ENCODE peak calls at places on chromosomes 7 and 10, in seven cellular contexts. P is GM23338, S is tibial nerve, Q is uterus, U is hepatocyte, V is psoas muscle, B is neural progenitor cell. I is an unnamed sample.
A peak's percentile ranks its signal among the peaks of the same experiment; 100 is the strongest.

GRCh38 chr10:123945506-123945905 is 53.9 kb upstream of the CPXM2 start:
- DNase-seq in P (peak; percentile 64), S (no peak), Q (no peak), U (peak; percentile 37), V (no peak), B (no peak), I (no peak)

GRCh38 chr10:69186524-69186923 is 6.5 kb downstream of the SUPV3L1 start:
- DNase-seq in P (no peak), S (no peak), Q (no peak), U (no peak), V (no peak), B (no peak), I (no peak)

GRCh38 chr10:90308223-90308622 is 549.6 kb downstream of the HTR7 start:
- DNase-seq in P (no peak), S (no peak), Q (no peak), U (no peak), V (no peak), B (no peak), I (no peak)

GRCh38 chr7:22542669-22543068 is 42.7 kb upstream of the STEAP1B start:
- DNase-seq in P (no peak), S (no peak), Q (no peak), U (no peak), V (no peak), B (no peak), I (no peak)

GRCh38 chr7:36747251-36747968 is 23.1 kb upstream of the AOAH start:
- DNase-seq in P (no peak), S (no peak), Q (no peak), U (peak; percentile 51), V (no peak), B (no peak), I (no peak)

GRCh38 chr10:71204746-71205145 is 7.6 kb upstream of the UNC5B start:
- DNase-seq in P (no peak), S (no peak), Q (no peak), U (no peak), V (no peak), B (no peak), I (no peak)

GRCh38 chr10:45444976-45445898 is 71.2 kb downstream of the ALOX5 start:
- DNase-seq in P (no peak), S (no peak), Q (no peak), U (no peak), V (peak; percentile 82), B (no peak), I (peak; percentile 70)

GRCh38 chr10:97204826-97205679 is 19.3 kb upstream of the SLIT1 start:
- DNase-seq in P (no peak), S (no peak), Q (no peak), U (no peak), V (no peak), B (no peak), I (no peak)

GRCh38 chr10:23158370-23158769 is 33.7 kb upstream of the PTF1A start:
- DNase-seq in P (peak; percentile 88), S (peak; percentile 47), Q (no peak), U (peak; percentile 80), V (no peak), B (peak; percentile 85), I (peak; percentile 86)

GRCh38 chr10:49594594-49594993 is 15.5 kb upstream of the SLC18A3 start:
- DNase-seq in P (peak; percentile 86), S (peak; percentile 52), Q (peak; percentile 28), U (peak; percentile 79), V (no peak), B (peak; percentile 77), I (peak; percentile 89)

GRCh38 chr7:10121641-10122040 is 852.0 kb upstream of the PHF14 start:
- DNase-seq in P (peak; percentile 2), S (no peak), Q (no peak), U (no peak), V (no peak), B (peak; percentile 35), I (no peak)
- H3K4me3 ChIP-seq in P (no peak overlapping the region), S (no peak overlapping the region), Q (no peak overlapping the region), U (no peak overlapping the region), V (no peak overlapping the region), B (no peak overlapping the region), I (no peak overlapping the region)

DNA sequence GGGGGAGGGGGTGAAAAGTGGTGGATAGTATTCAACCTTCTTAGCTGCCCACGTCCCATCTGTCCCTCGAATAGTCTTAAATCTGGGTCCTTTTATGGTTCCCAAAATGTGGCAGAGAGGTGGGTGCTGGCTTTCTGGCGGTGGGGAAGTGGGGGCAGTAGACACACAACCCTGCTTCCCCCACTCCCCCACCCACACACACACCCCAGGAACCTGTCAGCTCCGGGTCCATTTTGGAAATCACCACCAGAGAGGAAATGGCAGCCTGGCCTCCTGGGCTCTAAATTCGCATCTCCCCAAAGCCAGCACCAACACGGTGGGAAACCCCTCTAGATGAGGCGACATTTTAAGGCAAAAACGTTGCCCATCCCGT is 827 bp downstream of the TMEM130 start:
- DNase-seq in P (peak; percentile 31), S (no peak), Q (no peak), U (no peak), V (peak; percentile 23), B (no peak), I (no peak)
- H3K27me3 ChIP-seq in P (peaks cover 30% of the 10 kb centered on the region), S (no peaks in the 10 kb centered on the region), Q (no peaks in the 10 kb centered on the region), U (peaks cover 37% of the 10 kb centered on the region), V (no peaks in the 10 kb centered on the region), B (peaks cover 44% of the 10 kb centered on the region), I (peaks cover 34% of the 10 kb centered on the region)

GRCh38 chr7:30048582-30048981 is 20.4 kb downstream of the PLEKHA8 start:
- DNase-seq in P (no peak), S (no peak), Q (no peak), U (no peak), V (no peak), B (no peak), I (no peak)
- H3K36me3 ChIP-seq in P (peaks cover 29% of the 10 kb centered on the region), S (peaks cover 77% of the 10 kb centered on the region), Q (no peaks in the 10 kb centered on the region), U (peaks cover 4% of the 10 kb centered on the region), V (peaks cover 83% of the 10 kb centered on the region), B (peaks cover 23% of the 10 kb centered on the region), I (peaks cover 19% of the 10 kb centered on the region)

GRCh38 chr7:27173412-27174076 is 576 bp downstream of the HOXA10 start:
- DNase-seq in P (peak; percentile 48), S (no peak), Q (peak; percentile 28), U (no peak), V (peak; percentile 81), B (no peak), I (peak; percentile 81)
- H3K4me3 ChIP-seq in P (peak overlapping the region; percentile 43), S (peak overlapping the region; percentile 72), Q (peak overlapping the region; percentile 58), U (peak overlapping the region; percentile 61), V (peak overlapping the region; percentile 79), B (no peak overlapping the region), I (no peak overlapping the region)

DNA sequence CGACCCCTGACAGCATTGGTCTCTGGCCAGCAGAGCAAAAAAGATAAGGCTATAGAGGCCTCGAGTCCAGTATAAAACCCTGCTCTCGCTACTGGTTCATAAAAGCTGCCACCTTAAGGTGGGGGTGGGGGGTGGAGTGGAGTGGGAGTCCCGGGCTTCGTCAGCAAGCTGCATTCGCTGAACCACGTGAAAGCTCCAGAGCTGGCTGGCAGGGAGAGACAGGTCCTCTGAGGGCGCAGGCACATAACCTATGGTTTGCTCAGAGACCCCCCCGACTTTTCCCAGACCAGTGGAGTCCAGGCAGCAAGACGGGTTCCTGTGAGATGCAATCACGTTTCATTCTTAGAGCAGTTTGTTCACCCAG is 1.4 kb downstream of the KAZALD1 start:
- DNase-seq in P (no peak), S (no peak), Q (no peak), U (no peak), V (no peak), B (no peak), I (no peak)
- H3K27me3 ChIP-seq in P (peaks cover 69% of the 10 kb centered on the region), S (no peaks in the 10 kb centered on the region), Q (no peaks in the 10 kb centered on the region), U (no peaks in the 10 kb centered on the region), V (no peaks in the 10 kb centered on the region), B (peaks cover 71% of the 10 kb centered on the region), I (peaks cover 62% of the 10 kb centered on the region)

DNA sequence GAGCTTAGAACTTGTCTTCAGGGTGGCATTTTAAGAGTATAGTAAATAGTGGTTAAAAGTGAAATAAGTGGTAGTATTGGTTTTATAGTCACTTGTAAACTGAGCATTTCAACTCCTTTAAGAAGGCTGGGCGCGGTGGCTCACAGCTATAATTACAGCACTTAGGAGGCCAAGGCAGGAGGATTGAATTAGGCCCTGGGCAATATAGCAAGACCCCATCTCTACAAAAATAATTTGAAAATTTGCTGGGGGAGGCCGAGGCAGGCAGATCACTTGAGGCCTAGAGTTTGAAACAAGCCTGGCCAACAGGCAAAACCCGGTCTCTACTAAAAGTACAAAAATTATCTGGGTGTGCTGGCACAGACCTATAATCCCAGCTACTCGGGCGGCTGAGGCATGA is 64.4 kb upstream of the BAMBI start:
- DNase-seq in P (no peak), S (no peak), Q (no peak), U (no peak), V (no peak), B (no peak), I (no peak)
- H3K36me3 ChIP-seq in P (peaks cover 76% of the 10 kb centered on the region), S (peaks cover 97% of the 10 kb centered on the region), Q (no peaks in the 10 kb centered on the region), U (peaks cover 12% of the 10 kb centered on the region), V (peaks cover 98% of the 10 kb centered on the region), B (peaks cover 70% of the 10 kb centered on the region), I (peaks cover 46% of the 10 kb centered on the region)

DNA sequence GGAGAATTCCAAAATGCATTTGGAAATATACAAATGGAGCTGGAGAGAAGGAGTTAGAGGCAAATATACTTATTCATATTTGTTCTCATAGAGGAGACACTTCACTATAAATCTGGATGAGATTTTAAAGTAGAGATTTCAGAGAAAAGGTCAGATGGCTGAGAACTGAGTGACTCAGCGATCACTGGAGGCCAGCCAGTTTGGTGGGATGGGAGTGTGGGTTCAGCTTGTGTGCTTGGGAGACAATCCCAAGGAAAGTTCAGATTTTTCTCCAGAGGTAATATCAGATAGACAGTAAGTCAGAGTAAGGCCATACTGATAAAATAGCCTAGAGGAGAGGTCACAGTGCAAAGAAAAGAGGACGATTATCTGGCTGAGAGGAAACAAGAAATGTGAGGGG is 66.9 kb downstream of the MDFIC start:
- DNase-seq in P (no peak), S (peak; percentile 45), Q (peak; percentile 71), U (no peak), V (peak; percentile 64), B (no peak), I (no peak)
- H3K4me3 ChIP-seq in P (no peak overlapping the region), S (no peak overlapping the region), Q (no peak overlapping the region), U (no peak overlapping the region), V (no peak overlapping the region), B (no peak overlapping the region), I (no peak overlapping the region)

GRCh38 chr7:141397236-141398163 is 153.7 kb upstream of the AGK start:
- DNase-seq in P (no peak), S (no peak), Q (no peak), U (no peak), V (no peak), B (no peak), I (no peak)
- H3K27me3 ChIP-seq in P (no peaks in the 10 kb centered on the region), S (no peaks in the 10 kb centered on the region), Q (no peaks in the 10 kb centered on the region), U (no peaks in the 10 kb centered on the region), V (no peaks in the 10 kb centered on the region), B (no peaks in the 10 kb centered on the region), I (no peaks in the 10 kb centered on the region)

I was measured in H7.